ENCODE peak calls at places on chromosome 10, in seven cellular contexts. M is tibial artery; K is heart left ventricle; C is PC-3; G is breast epithelium; S is pancreas; T is CD8-positive, alpha-beta T cell. D is an unnamed sample.

GRCh38 chr10:16592327-16592854 is 70.7 kb upstream of the C1QL3 start:
- DNase-seq in M (no peak), K (no peak), C (no peak), G (no peak), S (no peak), T (no peak), D (no peak)

GRCh38 chr10:79184141-79184625 is 115.4 kb downstream of the ZMIZ1 start:
- DNase-seq in M (no peak), K (no peak), C (peak; percentile 100), G (no peak), S (no peak), T (no peak), D (no peak)

GRCh38 chr10:61153766-61154165 is 209.8 kb upstream of the RHOBTB1 start:
- DNase-seq in M (no peak), K (no peak), C (no peak), G (no peak), S (no peak), T (no peak), D (no peak)

GRCh38 chr10:29435809-29436501 is 147.1 kb downstream of the LYZL1 start:
- DNase-seq in M (no peak), K (no peak), C (no peak), G (no peak), S (no peak), T (no peak), D (no peak)

GRCh38 chr10:89414146-89414878 is at the start of gene IFIT5:
- DNase-seq in M (peak; percentile 83), K (peak; percentile 78), C (peak; percentile 56), G (peak; percentile 48), S (peak; percentile 85), T (peak; percentile 83), D (peak; percentile 92)

GRCh38 chr10:43199684-43200537 is 61.7 kb downstream of the CSGALNACT2 start:
- DNase-seq in M (peak; percentile 59), K (no peak), C (no peak), G (peak; percentile 13), S (no peak), T (no peak), D (no peak)

GRCh38 chr10:43818687-43819086 is 170.0 kb upstream of the ZNF32 start:
- DNase-seq in M (no peak), K (no peak), C (no peak), G (no peak), S (no peak), T (no peak), D (no peak)

GRCh38 chr10:110273474-110273873 is 31.2 kb downstream of the SMNDC1 start:
- DNase-seq in M (peak; percentile 90), K (peak; percentile 59), C (peak; percentile 35), G (peak; percentile 79), S (no peak), T (no peak), D (peak; percentile 73)

GRCh38 chr10:49611166-49611814 is 1.2 kb downstream of the SLC18A3 start:
- DNase-seq in M (peak; percentile 63), K (no peak), C (no peak), G (no peak), S (peak; percentile 61), T (no peak), D (no peak)

GRCh38 chr10:28910960-28911359 is 233.6 kb downstream of the BAMBI start:
- DNase-seq in M (no peak), K (no peak), C (peak; percentile 51), G (no peak), S (no peak), T (no peak), D (no peak)

GRCh38 chr10:100881552-100882250 is 31.1 kb upstream of the SLF2 start:
- DNase-seq in M (no peak), K (no peak), C (no peak), G (no peak), S (no peak), T (no peak), D (no peak)

GRCh38 chr10:69492746-69493462 is 41.6 kb downstream of the TSPAN15 start:
- DNase-seq in M (peak; percentile 60), K (no peak), C (no peak), G (no peak), S (no peak), T (no peak), D (peak; percentile 48)

GRCh38 chr10:104678658-104679057 is 37.6 kb downstream of the SORCS3 start:
- DNase-seq in M (no peak), K (no peak), C (no peak), G (no peak), S (no peak), T (no peak), D (no peak)

GRCh38 chr10:96910488-96911395 is 78.6 kb downstream of the LCOR start:
- DNase-seq in M (no peak), K (no peak), C (peak; percentile 63), G (no peak), S (no peak), T (no peak), D (no peak)

GRCh38 chr10:72328829-72329204 is 25.9 kb downstream of the DNAJB12 start:
- DNase-seq in M (no peak), K (no peak), C (no peak), G (no peak), S (no peak), T (no peak), D (no peak)

GRCh38 chr10:100826661-100826982 is 81.2 kb downstream of the PAX2 start:
- DNase-seq in M (no peak), K (no peak), C (no peak), G (no peak), S (no peak), T (no peak), D (no peak)

GRCh38 chr10:95865814-95866447 is 41.8 kb upstream of the CC2D2B start:
- DNase-seq in M (no peak), K (no peak), C (no peak), G (no peak), S (no peak), T (no peak), D (no peak)

GRCh38 chr10:5534051-5534821 is 9.5 kb downstream of the CALML3 start:
- DNase-seq in M (peak; percentile 67), K (no peak), C (no peak), G (no peak), S (no peak), T (no peak), D (no peak)

GRCh38 chr10:3784510-3785250 is at the start of gene KLF6:
- DNase-seq in M (peak; percentile 75), K (peak; percentile 62), C (no peak), G (no peak), S (no peak), T (no peak), D (peak; percentile 89)

GRCh38 chr10:122323188-122323587 is 51.3 kb upstream of the PLEKHA1 start:
- DNase-seq in M (no peak), K (no peak), C (no peak), G (no peak), S (no peak), T (no peak), D (no peak)

GRCh38 chr10:103226011-103226410 is 19.7 kb upstream of the RPEL1 start:
- DNase-seq in M (no peak), K (no peak), C (no peak), G (no peak), S (no peak), T (no peak), D (no peak)

GRCh38 chr10:103235775-103236174 is 9.9 kb upstream of the RPEL1 start:
- DNase-seq in M (no peak), K (no peak), C (no peak), G (no peak), S (no peak), T (no peak), D (no peak)

GRCh38 chr10:103227416-103227815 is 18.3 kb upstream of the RPEL1 start:
- DNase-seq in M (no peak), K (no peak), C (peak; percentile 66), G (no peak), S (no peak), T (no peak), D (no peak)

GRCh38 chr10:103232772-103233488 is 12.8 kb upstream of the RPEL1 start:
- DNase-seq in M (no peak), K (no peak), C (peak; percentile 89), G (no peak), S (no peak), T (no peak), D (no peak)

DNA sequence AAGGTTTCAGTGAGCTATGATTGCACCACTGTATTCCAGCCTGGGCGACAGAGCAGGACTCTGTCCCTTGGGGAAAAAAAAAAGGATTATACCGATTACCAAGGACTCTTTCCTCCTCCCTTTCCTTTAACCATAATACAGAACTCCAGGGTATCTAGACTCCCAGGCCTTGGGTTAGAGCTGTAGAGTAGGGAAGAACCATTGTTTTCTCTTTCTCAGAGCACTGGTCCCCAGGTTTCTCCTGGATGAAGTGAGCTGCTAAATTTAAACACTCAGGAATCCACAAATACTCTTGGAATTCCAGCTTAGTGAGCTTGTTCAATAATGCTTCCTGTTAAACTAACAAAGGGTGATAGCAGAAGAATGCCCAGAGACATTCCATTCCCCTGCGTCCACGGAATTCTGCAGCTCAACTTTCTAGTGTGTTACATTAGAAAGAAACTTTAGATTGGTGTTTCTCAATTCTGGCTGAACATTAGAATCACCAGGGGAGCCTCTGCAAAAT is 14.6 kb upstream of the RPEL1 start:
- DNase-seq in M (no peak), K (no peak), C (peak; percentile 94), G (peak; percentile 32), S (no peak), T (no peak), D (no peak)
- H3K4me1 ChIP-seq in M (peaks cover 33% of the 10 kb centered on the region), K (no peaks in the 10 kb centered on the region), C (peaks cover 55% of the 10 kb centered on the region), G (no peaks in the 10 kb centered on the region), S (no peaks in the 10 kb centered on the region), T (no peaks in the 10 kb centered on the region), D (no peaks in the 10 kb centered on the region)

GRCh38 chr10:106217627-106218026 is 946.9 kb downstream of the SORCS1 start:
- DNase-seq in M (no peak), K (no peak), C (no peak), G (no peak), S (no peak), T (no peak), D (no peak)
- H3K27me3 ChIP-seq in M (no peaks in the 10 kb centered on the region), K (no peaks in the 10 kb centered on the region), C (no peaks in the 10 kb centered on the region), G (no peaks in the 10 kb centered on the region), S (no peaks in the 10 kb centered on the region), T (no peaks in the 10 kb centered on the region), D (no peaks in the 10 kb centered on the region)

GRCh38 chr10:7818295-7819125 is at the start of gene TAF3:
- DNase-seq in M (peak; percentile 95), K (peak; percentile 93), C (peak; percentile 83), G (peak; percentile 81), S (peak; percentile 97), T (peak; percentile 94), D (peak; percentile 96)
- H3K27ac ChIP-seq in M (peak within 1 kb of the TSS; percentile 73), K (peak within 1 kb of the TSS; percentile 83), C (no peak within 1 kb of the TSS), G (peak within 1 kb of the TSS; percentile 75), S (peak within 1 kb of the TSS; percentile 53), T (peak within 1 kb of the TSS; percentile 64), D (peak within 1 kb of the TSS; percentile 49)

GRCh38 chr10:52318136-52318810 is 4.2 kb downstream of the DKK1 start:
- DNase-seq in M (no peak), K (no peak), C (peak; percentile 95), G (no peak), S (no peak), T (no peak), D (no peak)
- H3K4me1 ChIP-seq in M (peaks cover 20% of the 10 kb centered on the region), K (no peaks in the 10 kb centered on the region), C (peaks cover 41% of the 10 kb centered on the region), G (no peaks in the 10 kb centered on the region), S (no peaks in the 10 kb centered on the region), T (peaks cover 3% of the 10 kb centered on the region), D (no peaks in the 10 kb centered on the region)

GRCh38 chr10:133388973-133389818 is 4.8 kb upstream of the MTG1 start:
- DNase-seq in M (peak; percentile 48), K (peak; percentile 18), C (no peak), G (no peak), S (peak; percentile 62), T (peak; percentile 77), D (peak; percentile 53)
- H3K27me3 ChIP-seq in M (no peaks in the 10 kb centered on the region), K (no peaks in the 10 kb centered on the region), C (no peaks in the 10 kb centered on the region), G (no peaks in the 10 kb centered on the region), S (no peaks in the 10 kb centered on the region), T (no peaks in the 10 kb centered on the region), D (no peaks in the 10 kb centered on the region)